ENCODE peak calls at places on chromosomes 5 and 9, in eight cellular contexts. One of them, this sample, is unnamed.
A peak's percentile ranks its signal among the peaks of the same experiment; 100 is the strongest.

GRCh38 chr9:83234541-83234940 is 171.6 kb upstream of the RASEF start:
- DNase-seq in sigmoid colon: no peak
- DNase-seq in stomach: no peak
- DNase-seq in spleen: no peak
- DNase-seq in endothelial cell of umbilical vein: peak; percentile 61
- DNase-seq in RWPE2: no peak
- DNase-seq in fibroblast of the aortic adventitia: peak; percentile 56
- DNase-seq in foreskin fibroblast: no peak
- DNase-seq in this sample: no peak

GRCh38 chr5:89729623-89730390 is 679.7 kb downstream of the CETN3 start:
- DNase-seq in sigmoid colon: no peak
- DNase-seq in stomach: no peak
- DNase-seq in spleen: no peak
- DNase-seq in endothelial cell of umbilical vein: peak; percentile 3
- DNase-seq in RWPE2: no peak
- DNase-seq in fibroblast of the aortic adventitia: peak; percentile 38
- DNase-seq in foreskin fibroblast: no peak
- DNase-seq in this sample: peak; percentile 40

GRCh38 chr5:73709536-73710129 is 83.6 kb downstream of the ARHGEF28 start:
- DNase-seq in sigmoid colon: no peak
- DNase-seq in stomach: no peak
- DNase-seq in spleen: no peak
- DNase-seq in endothelial cell of umbilical vein: peak; percentile 46
- DNase-seq in RWPE2: no peak
- DNase-seq in fibroblast of the aortic adventitia: no peak
- DNase-seq in foreskin fibroblast: peak; percentile 50
- DNase-seq in this sample: peak; percentile 61

GRCh38 chr9:95025213-95026170 is 292.0 kb downstream of the FANCC start:
- DNase-seq in sigmoid colon: peak; percentile 87
- DNase-seq in stomach: peak; percentile 72
- DNase-seq in spleen: no peak
- DNase-seq in endothelial cell of umbilical vein: peak; percentile 89
- DNase-seq in RWPE2: peak; percentile 50
- DNase-seq in fibroblast of the aortic adventitia: peak; percentile 85
- DNase-seq in foreskin fibroblast: peak; percentile 86
- DNase-seq in this sample: peak; percentile 95

GRCh38 chr9:75265525-75265972 is 177.2 kb downstream of the OSTF1 start:
- DNase-seq in sigmoid colon: no peak
- DNase-seq in stomach: peak; percentile 38
- DNase-seq in spleen: no peak
- DNase-seq in endothelial cell of umbilical vein: peak; percentile 52
- DNase-seq in RWPE2: no peak
- DNase-seq in fibroblast of the aortic adventitia: peak; percentile 61
- DNase-seq in foreskin fibroblast: peak; percentile 26
- DNase-seq in this sample: peak; percentile 71

GRCh38 chr5:100904259-100904822 is 1.3 kb upstream of the ST8SIA4 start:
- DNase-seq in sigmoid colon: peak; percentile 63
- DNase-seq in stomach: peak; percentile 26
- DNase-seq in spleen: peak; percentile 80
- DNase-seq in endothelial cell of umbilical vein: no peak
- DNase-seq in RWPE2: no peak
- DNase-seq in fibroblast of the aortic adventitia: no peak
- DNase-seq in foreskin fibroblast: no peak
- DNase-seq in this sample: no peak

GRCh38 chr9:99266136-99267023 is 44.3 kb downstream of the SEC61B start:
- DNase-seq in sigmoid colon: peak; percentile 77
- DNase-seq in stomach: peak; percentile 63
- DNase-seq in spleen: peak; percentile 89
- DNase-seq in endothelial cell of umbilical vein: peak; percentile 75
- DNase-seq in RWPE2: no peak
- DNase-seq in fibroblast of the aortic adventitia: peak; percentile 81
- DNase-seq in foreskin fibroblast: peak; percentile 37
- DNase-seq in this sample: peak; percentile 92

GRCh38 chr5:140240987-140241706 is 61.8 kb downstream of the PFDN1 start:
- DNase-seq in sigmoid colon: peak; percentile 97
- DNase-seq in stomach: peak; percentile 89
- DNase-seq in spleen: no peak
- DNase-seq in endothelial cell of umbilical vein: peak; percentile 93
- DNase-seq in RWPE2: peak; percentile 92
- DNase-seq in fibroblast of the aortic adventitia: peak; percentile 90
- DNase-seq in foreskin fibroblast: peak; percentile 88
- DNase-seq in this sample: peak; percentile 97

GRCh38 chr5:42952575-42952974 is 87.5 kb downstream of the ANXA2R start:
- DNase-seq in sigmoid colon: no peak
- DNase-seq in stomach: no peak
- DNase-seq in spleen: no peak
- DNase-seq in endothelial cell of umbilical vein: peak; percentile 14
- DNase-seq in RWPE2: no peak
- DNase-seq in fibroblast of the aortic adventitia: peak; percentile 23
- DNase-seq in foreskin fibroblast: no peak
- DNase-seq in this sample: no peak

DNA sequence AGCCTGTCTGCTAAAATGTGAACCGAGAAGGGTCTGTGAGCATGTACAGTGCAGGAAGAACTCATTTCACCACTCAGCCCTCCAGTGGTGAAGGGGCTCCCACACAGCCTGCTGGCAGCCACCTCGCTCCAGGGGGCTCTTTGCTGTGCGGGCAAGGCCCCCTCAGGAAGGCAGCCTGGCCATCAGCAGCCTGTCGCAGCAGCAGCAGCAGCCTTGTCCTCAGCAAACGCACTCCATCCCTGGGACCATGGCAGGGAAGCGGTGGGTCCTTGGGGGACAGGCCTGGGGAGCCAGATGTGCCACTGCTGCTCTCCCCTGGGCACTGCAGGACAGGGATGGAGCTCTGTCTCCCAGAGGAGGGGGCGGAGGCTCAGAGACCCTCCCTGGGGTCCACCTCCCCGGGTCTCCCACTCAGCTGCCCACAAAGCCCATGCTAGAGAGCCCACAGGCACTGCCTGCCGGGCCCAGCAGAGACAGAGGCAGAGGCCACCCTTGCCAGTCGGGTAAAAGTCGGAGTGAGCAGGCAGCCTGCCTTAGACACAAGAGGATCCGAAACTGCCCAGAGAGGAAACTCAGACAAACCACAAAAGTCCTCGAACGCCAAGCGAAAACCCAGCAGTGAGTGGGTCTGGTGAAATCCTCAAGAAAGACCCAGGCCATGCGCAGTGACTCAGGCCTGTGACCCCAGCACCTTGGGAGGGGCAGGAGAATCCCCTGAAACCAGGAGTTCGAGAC is 8.0 kb downstream of the BRD3 start:
- DNase-seq in sigmoid colon: peak; percentile 67
- DNase-seq in stomach: peak; percentile 26
- DNase-seq in spleen: peak; percentile 87
- DNase-seq in endothelial cell of umbilical vein: no peak
- DNase-seq in RWPE2: no peak
- DNase-seq in fibroblast of the aortic adventitia: no peak
- DNase-seq in foreskin fibroblast: no peak
- DNase-seq in this sample: no peak
- TF ChIP-seq CTCF in sigmoid colon: no peak
- TF ChIP-seq CTCF in stomach: no peak
- TF ChIP-seq CTCF in spleen: no peak
- TF ChIP-seq CTCF in endothelial cell of umbilical vein: peak; percentile 6
- TF ChIP-seq CTCF in RWPE2: no peak
- TF ChIP-seq CTCF in fibroblast of the aortic adventitia: no peak
- TF ChIP-seq CTCF in foreskin fibroblast: no peak
- TF ChIP-seq CTCF in this sample: peak; percentile 17

DNA sequence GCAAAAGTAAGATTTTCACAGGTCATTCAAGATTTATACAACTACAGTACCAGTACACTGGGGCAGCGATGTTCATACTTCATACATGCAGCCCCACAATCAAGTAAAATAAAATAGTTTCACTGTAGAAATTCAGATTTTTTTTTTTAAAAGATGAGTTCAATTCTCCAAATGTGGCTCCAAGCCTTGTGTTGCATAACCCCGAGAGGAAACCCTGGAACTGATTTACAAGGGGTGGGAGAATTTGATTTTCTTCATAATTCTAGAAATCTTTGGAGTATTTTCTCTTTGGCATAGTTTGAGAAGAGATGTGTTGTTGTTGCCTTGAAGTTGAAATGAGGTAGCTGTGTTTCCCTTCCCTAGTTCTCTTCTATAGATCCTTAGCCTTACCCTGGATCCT is 3.0 kb downstream of the RHOBTB3 start:
- DNase-seq in sigmoid colon: no peak
- DNase-seq in stomach: no peak
- DNase-seq in spleen: no peak
- DNase-seq in endothelial cell of umbilical vein: no peak
- DNase-seq in RWPE2: no peak
- DNase-seq in fibroblast of the aortic adventitia: peak; percentile 61
- DNase-seq in foreskin fibroblast: no peak
- DNase-seq in this sample: no peak
- H3K4me3 ChIP-seq in sigmoid colon: peak overlapping the region; percentile 84
- H3K4me3 ChIP-seq in stomach: peak overlapping the region; percentile 65
- H3K4me3 ChIP-seq in spleen: no peak overlapping the region
- H3K4me3 ChIP-seq in endothelial cell of umbilical vein: no peak overlapping the region
- H3K4me3 ChIP-seq in RWPE2: no peak overlapping the region
- H3K4me3 ChIP-seq in fibroblast of the aortic adventitia: peak overlapping the region; percentile 88
- H3K4me3 ChIP-seq in foreskin fibroblast: peak overlapping the region; percentile 93
- H3K4me3 ChIP-seq in this sample: peak overlapping the region; percentile 70

GRCh38 chr5:157266286-157267007 is 524 bp downstream of the CYFIP2 start:
- DNase-seq in sigmoid colon: no peak
- DNase-seq in stomach: peak; percentile 50
- DNase-seq in spleen: peak; percentile 94
- DNase-seq in endothelial cell of umbilical vein: peak; percentile 6
- DNase-seq in RWPE2: no peak
- DNase-seq in fibroblast of the aortic adventitia: no peak
- DNase-seq in foreskin fibroblast: no peak
- DNase-seq in this sample: no peak
- TF ChIP-seq CTCF in sigmoid colon: no peak
- TF ChIP-seq CTCF in stomach: no peak
- TF ChIP-seq CTCF in spleen: no peak
- TF ChIP-seq CTCF in endothelial cell of umbilical vein: no peak
- TF ChIP-seq CTCF in RWPE2: peak; percentile 11
- TF ChIP-seq CTCF in fibroblast of the aortic adventitia: no peak
- TF ChIP-seq CTCF in foreskin fibroblast: no peak
- TF ChIP-seq CTCF in this sample: no peak

DNA sequence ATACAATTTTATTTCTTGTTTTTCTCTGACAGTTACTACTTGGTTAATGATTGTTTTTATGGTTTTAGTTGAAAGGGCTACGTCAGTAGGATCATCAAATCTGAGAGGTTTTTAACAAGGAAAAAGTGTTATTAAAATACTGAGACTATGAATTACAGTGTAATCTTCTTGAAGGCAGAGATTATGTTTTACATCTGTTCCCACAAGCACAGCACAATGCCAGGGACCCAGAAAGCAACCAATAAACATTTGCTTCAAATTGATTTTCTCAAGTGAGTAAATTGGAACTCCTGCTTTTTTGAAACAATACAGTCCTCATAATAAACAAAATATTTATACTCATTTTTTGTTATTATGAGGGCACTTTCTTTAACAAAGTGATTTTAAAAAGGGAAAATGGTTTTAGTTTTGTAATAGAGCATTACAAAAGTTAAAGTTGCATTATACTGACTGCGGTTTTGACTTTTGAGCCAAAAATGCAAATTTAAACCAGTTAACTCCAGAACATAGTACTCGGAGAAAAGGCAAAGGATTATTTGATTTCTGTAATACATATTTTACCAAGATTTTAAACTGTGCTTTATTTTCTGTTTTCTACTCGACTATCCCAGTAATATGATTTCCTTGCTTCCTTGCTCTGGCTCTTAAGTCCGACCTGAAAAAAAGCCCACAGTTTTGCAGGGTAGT is 176.9 kb downstream of the GDNF start:
- DNase-seq in sigmoid colon: no peak
- DNase-seq in stomach: no peak
- DNase-seq in spleen: no peak
- DNase-seq in endothelial cell of umbilical vein: no peak
- DNase-seq in RWPE2: no peak
- DNase-seq in fibroblast of the aortic adventitia: peak; percentile 51
- DNase-seq in foreskin fibroblast: no peak
- DNase-seq in this sample: no peak
- H3K4me3 ChIP-seq in sigmoid colon: no peak overlapping the region
- H3K4me3 ChIP-seq in stomach: no peak overlapping the region
- H3K4me3 ChIP-seq in spleen: no peak overlapping the region
- H3K4me3 ChIP-seq in endothelial cell of umbilical vein: no peak overlapping the region
- H3K4me3 ChIP-seq in RWPE2: no peak overlapping the region
- H3K4me3 ChIP-seq in fibroblast of the aortic adventitia: no peak overlapping the region
- H3K4me3 ChIP-seq in foreskin fibroblast: no peak overlapping the region
- H3K4me3 ChIP-seq in this sample: no peak overlapping the region

This sample was measured in choroid plexus epithelial cell.